ENCODE peak calls at places on chromosomes 1 and 21, in four cellular contexts. One of them, this sample, is unnamed.

GRCh38 chr1:150563340-150564038 is 14.3 kb downstream of the ADAMTSL4 start:
- DNase-seq in tibial nerve: peak
- DNase-seq in right atrium auricular region: no peak
- DNase-seq in upper lobe of left lung: peak
- DNase-seq in this sample: no peak

GRCh38 chr1:214678386-214678785 is 75.4 kb downstream of the CENPF start:
- DNase-seq in tibial nerve: no peak
- DNase-seq in right atrium auricular region: no peak
- DNase-seq in upper lobe of left lung: no peak
- DNase-seq in this sample: no peak

GRCh38 chr1:42756956-42757891 is 9.6 kb downstream of the P3H1 start:
- DNase-seq in tibial nerve: no peak
- DNase-seq in right atrium auricular region: no peak
- DNase-seq in upper lobe of left lung: no peak
- DNase-seq in this sample: no peak

GRCh38 chr1:54998677-54999076 is at the start of gene BSND:
- DNase-seq in tibial nerve: no peak
- DNase-seq in right atrium auricular region: no peak
- DNase-seq in upper lobe of left lung: no peak
- DNase-seq in this sample: no peak

GRCh38 chr1:42922687-42923366 is 35.8 kb downstream of the SLC2A1 start:
- DNase-seq in tibial nerve: no peak
- DNase-seq in right atrium auricular region: no peak
- DNase-seq in upper lobe of left lung: peak
- DNase-seq in this sample: peak

GRCh38 chr21:42761776-42762335 is 108.4 kb downstream of the PDE9A start:
- DNase-seq in tibial nerve: no peak
- DNase-seq in right atrium auricular region: no peak
- DNase-seq in upper lobe of left lung: no peak
- DNase-seq in this sample: no peak

GRCh38 chr21:33543505-33544129 is 779 bp downstream of the SON start:
- DNase-seq in tibial nerve: peak
- DNase-seq in right atrium auricular region: no peak
- DNase-seq in upper lobe of left lung: peak
- DNase-seq in this sample: peak

GRCh38 chr1:161260939-161261858 is 2.7 kb downstream of the PCP4L1 start:
- DNase-seq in tibial nerve: no peak
- DNase-seq in right atrium auricular region: no peak
- DNase-seq in upper lobe of left lung: peak
- DNase-seq in this sample: no peak

DNA sequence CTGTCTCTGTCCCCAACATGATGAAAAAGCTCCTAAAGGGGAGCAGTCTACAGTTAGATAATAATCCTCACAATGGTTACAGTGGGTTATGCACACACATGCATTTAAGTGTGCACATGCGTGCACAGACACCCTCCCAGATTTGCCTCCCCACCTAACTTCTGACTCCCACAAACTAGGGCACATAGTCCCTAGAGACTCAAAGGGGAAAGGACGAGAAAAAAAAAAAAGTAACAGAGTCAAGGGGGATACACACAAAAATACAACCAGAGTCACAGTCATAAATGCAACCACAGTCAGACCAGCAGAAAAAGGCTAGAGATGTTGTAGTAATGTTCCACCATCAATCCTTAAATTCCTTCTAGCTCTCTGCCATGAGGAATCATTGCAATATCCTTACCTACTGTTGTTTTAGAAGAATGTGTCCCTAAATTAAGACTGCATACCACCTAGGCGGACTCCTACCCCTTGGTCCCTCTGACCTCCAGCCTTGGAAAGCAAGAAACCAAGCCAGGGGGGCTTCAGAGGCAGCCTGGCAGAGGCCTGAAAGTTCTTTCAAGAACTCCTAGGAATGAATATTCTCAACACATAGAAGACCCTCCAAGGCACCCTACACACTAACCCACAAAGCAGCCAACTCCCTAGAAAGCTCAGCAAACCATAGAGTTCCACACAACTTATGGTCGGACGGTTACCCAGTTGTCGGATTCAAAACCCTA is 1.3 kb downstream of the CRTC2 start:
- DNase-seq in tibial nerve: no peak
- DNase-seq in right atrium auricular region: no peak
- DNase-seq in upper lobe of left lung: no peak
- DNase-seq in this sample: no peak
- H3K27ac ChIP-seq in tibial nerve: peak
- H3K27ac ChIP-seq in right atrium auricular region: peak
- H3K27ac ChIP-seq in upper lobe of left lung: peak
- H3K27ac ChIP-seq in this sample: peak

GRCh38 chr1:33339413-33339812 is 18.5 kb upstream of the A3GALT2 start:
- DNase-seq in tibial nerve: no peak
- DNase-seq in right atrium auricular region: peak
- DNase-seq in upper lobe of left lung: peak
- DNase-seq in this sample: no peak
- TF ChIP-seq CTCF in tibial nerve: no peak
- TF ChIP-seq CTCF in right atrium auricular region: no peak
- TF ChIP-seq CTCF in upper lobe of left lung: no peak
- TF ChIP-seq CTCF in this sample: no peak

GRCh38 chr1:241357366-241358305 is 631 bp upstream of the RGS7 start:
- DNase-seq in tibial nerve: no peak
- DNase-seq in right atrium auricular region: no peak
- DNase-seq in upper lobe of left lung: no peak
- DNase-seq in this sample: no peak

GRCh38 chr1:241355311-241356010 is 1.5 kb downstream of the RGS7 start:
- DNase-seq in tibial nerve: no peak
- DNase-seq in right atrium auricular region: no peak
- DNase-seq in upper lobe of left lung: no peak
- DNase-seq in this sample: no peak

GRCh38 chr1:241352401-241352800 is 4.6 kb downstream of the RGS7 start:
- DNase-seq in tibial nerve: no peak
- DNase-seq in right atrium auricular region: no peak
- DNase-seq in upper lobe of left lung: no peak
- DNase-seq in this sample: no peak

GRCh38 chr1:241356519-241357365 is at the start of gene RGS7:
- DNase-seq in tibial nerve: no peak
- DNase-seq in right atrium auricular region: no peak
- DNase-seq in upper lobe of left lung: peak
- DNase-seq in this sample: peak

DNA sequence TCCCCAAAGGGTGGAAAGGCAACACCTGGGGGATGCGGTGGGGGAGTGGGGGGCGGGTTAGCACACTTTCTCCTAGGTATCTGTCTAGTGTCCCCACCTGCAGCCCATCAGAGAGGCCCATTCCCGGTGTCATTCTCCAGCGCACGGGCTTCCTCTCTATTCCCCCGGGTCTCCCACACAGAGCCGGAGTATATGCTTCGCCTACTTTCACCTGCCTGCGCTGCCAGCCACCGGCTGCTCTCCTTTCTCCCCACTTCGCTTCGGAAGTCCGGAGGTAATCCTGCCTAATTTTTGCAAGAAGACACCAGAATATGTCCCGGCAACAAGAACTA is 852 bp downstream of the RGS7 start:
- DNase-seq in tibial nerve: no peak
- DNase-seq in right atrium auricular region: no peak
- DNase-seq in upper lobe of left lung: no peak
- DNase-seq in this sample: no peak
- H3K4me3 ChIP-seq in tibial nerve: no peak
- H3K4me3 ChIP-seq in right atrium auricular region: peak
- H3K4me3 ChIP-seq in upper lobe of left lung: peak
- H3K4me3 ChIP-seq in this sample: peak

GRCh38 chr1:201459775-201460174 is 9.2 kb downstream of the PHLDA3 start:
- DNase-seq in tibial nerve: no peak
- DNase-seq in right atrium auricular region: no peak
- DNase-seq in upper lobe of left lung: no peak
- DNase-seq in this sample: no peak

GRCh38 chr1:201461193-201461657 is 7.8 kb downstream of the PHLDA3 start:
- DNase-seq in tibial nerve: no peak
- DNase-seq in right atrium auricular region: peak
- DNase-seq in upper lobe of left lung: peak
- DNase-seq in this sample: no peak

GRCh38 chr1:201459052-201459451 is 9.9 kb downstream of the PHLDA3 start:
- DNase-seq in tibial nerve: no peak
- DNase-seq in right atrium auricular region: no peak
- DNase-seq in upper lobe of left lung: no peak
- DNase-seq in this sample: peak

GRCh38 chr1:201461783-201462441 is 7.1 kb downstream of the PHLDA3 start:
- DNase-seq in tibial nerve: peak
- DNase-seq in right atrium auricular region: peak
- DNase-seq in upper lobe of left lung: peak
- DNase-seq in this sample: peak

GRCh38 chr1:201460783-201461182 is 8.2 kb downstream of the PHLDA3 start:
- DNase-seq in tibial nerve: no peak
- DNase-seq in right atrium auricular region: no peak
- DNase-seq in upper lobe of left lung: no peak
- DNase-seq in this sample: no peak
- H3K27ac ChIP-seq in tibial nerve: peak
- H3K27ac ChIP-seq in right atrium auricular region: peak
- H3K27ac ChIP-seq in upper lobe of left lung: peak
- H3K27ac ChIP-seq in this sample: peak

DNA sequence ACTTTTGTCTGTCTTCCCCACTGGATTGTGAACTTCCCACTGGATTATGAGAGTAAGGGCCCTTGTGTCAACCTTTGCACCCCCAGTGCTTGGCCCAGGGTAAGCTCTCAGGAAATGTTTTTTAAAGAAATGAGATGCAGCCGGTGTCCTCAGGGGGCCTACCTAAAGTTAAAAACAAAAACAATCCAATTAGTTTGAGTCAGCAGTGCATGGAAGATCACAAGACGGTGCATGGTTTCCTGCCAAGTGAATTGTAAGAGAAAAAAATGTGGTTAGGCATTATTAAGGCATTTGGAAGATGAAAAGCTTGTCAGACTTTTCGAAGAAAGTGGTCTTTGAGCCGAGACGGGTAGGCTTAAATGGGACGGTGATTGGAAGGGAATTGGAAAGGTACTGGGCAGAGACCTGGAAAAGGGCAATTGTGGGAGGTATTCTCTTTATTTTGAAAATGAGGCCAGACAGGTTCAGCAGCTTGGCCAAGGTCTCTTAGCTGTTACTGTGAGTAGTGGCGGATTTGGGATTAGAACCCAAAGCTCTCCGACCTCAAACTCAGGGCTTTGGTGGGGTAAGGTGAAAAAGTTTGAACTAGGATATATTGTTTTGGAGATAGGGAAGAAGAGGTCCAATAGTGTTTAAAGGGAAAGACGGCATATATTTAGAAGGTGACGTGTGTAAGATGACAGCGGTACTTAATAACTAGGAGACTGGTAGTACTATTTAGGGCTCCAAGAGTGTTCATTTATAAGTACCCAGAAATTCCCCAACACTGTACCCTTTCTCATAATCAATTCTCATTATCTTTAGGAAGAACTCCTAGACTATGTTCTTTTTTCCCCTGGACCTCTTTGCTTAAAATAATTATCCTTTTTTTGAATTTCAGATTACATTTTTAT is 1.2 kb downstream of the LYPLAL1 start:
- DNase-seq in tibial nerve: no peak
- DNase-seq in right atrium auricular region: no peak
- DNase-seq in upper lobe of left lung: no peak
- DNase-seq in this sample: peak
- TF ChIP-seq CTCF in tibial nerve: no peak
- TF ChIP-seq CTCF in right atrium auricular region: no peak
- TF ChIP-seq CTCF in upper lobe of left lung: no peak
- TF ChIP-seq CTCF in this sample: no peak